ENCODE peak calls at places on chromosomes 5 and 9, in six cellular contexts. One of them, this sample, is unnamed.

GRCh38 chr9:136482046-136482792 is 621 bp downstream of the SEC16A start:
- DNase-seq in GM13977: no peak
- DNase-seq in spleen: no peak
- DNase-seq in natural killer cell: no peak
- DNase-seq in esophagus squamous epithelium: no peak
- DNase-seq in PC-3: peak; percentile 9
- DNase-seq in this sample: no peak

GRCh38 chr9:35342221-35342620 is 147.7 kb upstream of the RUSC2 start:
- DNase-seq in PC-3: no peak
- DNase-seq in esophagus squamous epithelium: no peak
- DNase-seq in GM13977: no peak
- DNase-seq in spleen: no peak
- DNase-seq in natural killer cell: no peak
- DNase-seq in this sample: no peak

GRCh38 chr9:135577256-135577655 is 15.7 kb downstream of the PAEP start:
- DNase-seq in natural killer cell: no peak
- DNase-seq in GM13977: no peak
- DNase-seq in esophagus squamous epithelium: no peak
- DNase-seq in PC-3: no peak
- DNase-seq in spleen: no peak
- DNase-seq in this sample: no peak

GRCh38 chr9:115398313-115398650 is 280.3 kb upstream of the TNC start:
- DNase-seq in spleen: no peak
- DNase-seq in natural killer cell: no peak
- DNase-seq in PC-3: no peak
- DNase-seq in GM13977: no peak
- DNase-seq in esophagus squamous epithelium: no peak
- DNase-seq in this sample: no peak

GRCh38 chr5:172792693-172793570 is 21.9 kb upstream of the DUSP1 start:
- DNase-seq in natural killer cell: no peak
- DNase-seq in spleen: no peak
- DNase-seq in esophagus squamous epithelium: no peak
- DNase-seq in GM13977: no peak
- DNase-seq in PC-3: no peak
- DNase-seq in this sample: no peak

GRCh38 chr5:50709471-50709870 is 43.0 kb downstream of the PARP8 start:
- DNase-seq in spleen: no peak
- DNase-seq in GM13977: no peak
- DNase-seq in PC-3: no peak
- DNase-seq in natural killer cell: no peak
- DNase-seq in esophagus squamous epithelium: no peak
- DNase-seq in this sample: no peak

GRCh38 chr5:39080597-39081204 is 6.5 kb upstream of the RICTOR start:
- DNase-seq in spleen: no peak
- DNase-seq in esophagus squamous epithelium: no peak
- DNase-seq in PC-3: peak; percentile 67
- DNase-seq in natural killer cell: peak; percentile 31
- DNase-seq in GM13977: peak; percentile 42
- DNase-seq in this sample: peak; percentile 66

GRCh38 chr5:133373121-133373870 is 239.0 kb downstream of the FSTL4 start:
- DNase-seq in GM13977: no peak
- DNase-seq in spleen: no peak
- DNase-seq in esophagus squamous epithelium: no peak
- DNase-seq in PC-3: no peak
- DNase-seq in natural killer cell: no peak
- DNase-seq in this sample: no peak

GRCh38 chr9:3186751-3187150 is 339.1 kb downstream of the RFX3 start:
- DNase-seq in esophagus squamous epithelium: no peak
- DNase-seq in PC-3: no peak
- DNase-seq in natural killer cell: no peak
- DNase-seq in spleen: no peak
- DNase-seq in GM13977: no peak
- DNase-seq in this sample: no peak

GRCh38 chr5:95730011-95730700 is 980 bp upstream of the RHOBTB3 start:
- DNase-seq in PC-3: no peak
- DNase-seq in spleen: no peak
- DNase-seq in natural killer cell: no peak
- DNase-seq in GM13977: no peak
- DNase-seq in esophagus squamous epithelium: no peak
- DNase-seq in this sample: no peak

GRCh38 chr5:66540078-66540477 is 56.1 kb upstream of the MAST4 start:
- DNase-seq in PC-3: no peak
- DNase-seq in natural killer cell: no peak
- DNase-seq in spleen: no peak
- DNase-seq in esophagus squamous epithelium: no peak
- DNase-seq in GM13977: no peak
- DNase-seq in this sample: no peak

GRCh38 chr9:36445800-36446361 is 45.8 kb upstream of the RNF38 start:
- DNase-seq in esophagus squamous epithelium: no peak
- DNase-seq in PC-3: no peak
- DNase-seq in natural killer cell: no peak
- DNase-seq in GM13977: no peak
- DNase-seq in spleen: no peak
- DNase-seq in this sample: no peak

GRCh38 chr5:50667079-50667652 is 729 bp downstream of the PARP8 start:
- DNase-seq in esophagus squamous epithelium: no peak
- DNase-seq in GM13977: peak; percentile 31
- DNase-seq in PC-3: no peak
- DNase-seq in spleen: peak; percentile 94
- DNase-seq in natural killer cell: no peak
- DNase-seq in this sample: peak; percentile 56

GRCh38 chr9:103798620-103799019 is 295.5 kb upstream of the SMC2 start:
- DNase-seq in GM13977: peak; percentile 43
- DNase-seq in esophagus squamous epithelium: no peak
- DNase-seq in spleen: no peak
- DNase-seq in PC-3: peak; percentile 43
- DNase-seq in natural killer cell: no peak
- DNase-seq in this sample: peak; percentile 4

GRCh38 chr9:18979367-18979766 is 53.6 kb downstream of the SAXO1 start:
- DNase-seq in spleen: no peak
- DNase-seq in natural killer cell: no peak
- DNase-seq in PC-3: peak; percentile 44
- DNase-seq in GM13977: no peak
- DNase-seq in esophagus squamous epithelium: no peak
- DNase-seq in this sample: no peak

GRCh38 chr9:14317667-14318255 is 3.8 kb upstream of the NFIB start:
- DNase-seq in spleen: no peak
- DNase-seq in esophagus squamous epithelium: no peak
- DNase-seq in PC-3: no peak
- DNase-seq in natural killer cell: no peak
- DNase-seq in GM13977: no peak
- DNase-seq in this sample: no peak

GRCh38 chr5:45205403-45205961 is 396.7 kb downstream of the MRPS30 start:
- DNase-seq in natural killer cell: no peak
- DNase-seq in PC-3: no peak
- DNase-seq in spleen: no peak
- DNase-seq in esophagus squamous epithelium: no peak
- DNase-seq in GM13977: no peak
- DNase-seq in this sample: no peak

GRCh38 chr9:112631313-112631712 is 86.6 kb downstream of the INIP start:
- DNase-seq in spleen: no peak
- DNase-seq in natural killer cell: no peak
- DNase-seq in PC-3: no peak
- DNase-seq in GM13977: no peak
- DNase-seq in esophagus squamous epithelium: no peak
- DNase-seq in this sample: no peak

GRCh38 chr5:124718376-124718775 is 28.1 kb downstream of the ZNF608 start:
- DNase-seq in natural killer cell: no peak
- DNase-seq in GM13977: no peak
- DNase-seq in PC-3: peak; percentile 6
- DNase-seq in spleen: no peak
- DNase-seq in esophagus squamous epithelium: no peak
- DNase-seq in this sample: no peak

GRCh38 chr5:174166231-174167079 is 120.9 kb downstream of the NSG2 start:
- DNase-seq in natural killer cell: no peak
- DNase-seq in PC-3: no peak
- DNase-seq in spleen: no peak
- DNase-seq in esophagus squamous epithelium: no peak
- DNase-seq in GM13977: no peak
- DNase-seq in this sample: no peak

GRCh38 chr9:14312721-14313377 is 1.1 kb downstream of the NFIB start:
- DNase-seq in PC-3: peak; percentile 22
- DNase-seq in spleen: no peak
- DNase-seq in natural killer cell: no peak
- DNase-seq in esophagus squamous epithelium: no peak
- DNase-seq in GM13977: no peak
- DNase-seq in this sample: no peak

GRCh38 chr9:91781906-91782305 is 168.1 kb downstream of the ROR2 start:
- DNase-seq in GM13977: no peak
- DNase-seq in PC-3: no peak
- DNase-seq in natural killer cell: no peak
- DNase-seq in esophagus squamous epithelium: no peak
- DNase-seq in spleen: no peak
- DNase-seq in this sample: no peak

GRCh38 chr5:2755371-2755715 is 3.9 kb upstream of the IRX2 start:
- DNase-seq in esophagus squamous epithelium: no peak
- DNase-seq in natural killer cell: no peak
- DNase-seq in PC-3: no peak
- DNase-seq in spleen: no peak
- DNase-seq in GM13977: no peak
- DNase-seq in this sample: no peak

GRCh38 chr5:2753452-2754409 is 2.3 kb upstream of the IRX2 start:
- DNase-seq in GM13977: no peak
- DNase-seq in spleen: no peak
- DNase-seq in esophagus squamous epithelium: no peak
- DNase-seq in PC-3: no peak
- DNase-seq in natural killer cell: no peak
- DNase-seq in this sample: no peak

GRCh38 chr5:2755811-2756210 is 4.3 kb upstream of the IRX2 start:
- DNase-seq in GM13977: no peak
- DNase-seq in PC-3: no peak
- DNase-seq in spleen: no peak
- DNase-seq in esophagus squamous epithelium: no peak
- DNase-seq in natural killer cell: no peak
- DNase-seq in this sample: no peak

GRCh38 chr5:2756211-2756746 is 4.8 kb upstream of the IRX2 start:
- DNase-seq in esophagus squamous epithelium: no peak
- DNase-seq in PC-3: peak; percentile 70
- DNase-seq in natural killer cell: no peak
- DNase-seq in spleen: no peak
- DNase-seq in GM13977: no peak
- DNase-seq in this sample: no peak

DNA sequence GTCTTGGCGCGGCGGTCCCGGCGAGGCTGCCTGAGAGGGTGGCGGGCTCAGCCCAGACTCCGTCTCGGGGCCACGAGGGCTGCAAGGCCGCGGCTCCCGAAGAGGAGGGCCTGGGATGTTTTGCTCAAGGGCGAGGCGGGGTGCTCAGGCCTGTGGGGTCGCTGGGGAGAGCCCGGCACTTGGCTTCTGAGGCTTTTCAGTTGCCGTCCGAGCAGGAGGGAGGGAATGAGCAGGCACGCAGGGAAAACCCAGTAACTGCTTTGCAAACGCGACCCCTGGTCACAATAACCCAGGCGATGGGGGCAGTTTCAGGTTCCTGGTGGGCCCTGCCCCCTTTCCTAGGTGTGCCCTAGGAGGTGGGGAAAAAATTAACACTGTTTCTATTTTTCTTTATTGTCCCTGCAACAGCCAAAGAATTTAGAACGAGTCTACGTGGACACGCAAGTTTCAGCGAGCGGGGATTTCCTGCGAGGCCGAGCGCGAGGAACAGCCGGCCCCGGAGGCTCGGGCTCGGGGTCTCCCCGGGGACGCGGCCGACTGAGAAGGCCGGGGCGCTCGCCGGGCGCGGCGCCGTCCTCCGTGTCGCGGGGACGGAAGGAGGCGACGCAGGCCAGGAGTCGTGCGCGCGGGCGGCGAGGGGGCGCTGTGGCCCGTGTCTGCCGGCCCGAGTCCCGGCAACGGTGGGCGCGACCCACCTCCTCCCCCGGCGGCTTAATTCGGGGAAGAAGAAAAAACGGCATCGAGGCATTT is 3.3 kb upstream of the IRX2 start:
- DNase-seq in esophagus squamous epithelium: no peak
- DNase-seq in PC-3: no peak
- DNase-seq in GM13977: no peak
- DNase-seq in spleen: no peak
- DNase-seq in natural killer cell: no peak
- DNase-seq in this sample: no peak
- TF ChIP-seq CTCF in esophagus squamous epithelium: no peak
- TF ChIP-seq CTCF in PC-3: no peak
- TF ChIP-seq CTCF in GM13977: no peak
- TF ChIP-seq CTCF in spleen: no peak
- TF ChIP-seq CTCF in natural killer cell: no peak
- TF ChIP-seq CTCF in this sample: no peak

GRCh38 chr9:82570226-82570625 is 492.7 kb downstream of the RASEF start:
- DNase-seq in esophagus squamous epithelium: no peak
- DNase-seq in GM13977: no peak
- DNase-seq in natural killer cell: no peak
- DNase-seq in spleen: no peak
- DNase-seq in PC-3: no peak
- DNase-seq in this sample: no peak
- TF ChIP-seq CTCF in esophagus squamous epithelium: no peak
- TF ChIP-seq CTCF in GM13977: no peak
- TF ChIP-seq CTCF in natural killer cell: no peak
- TF ChIP-seq CTCF in spleen: no peak
- TF ChIP-seq CTCF in PC-3: peak; percentile 12
- TF ChIP-seq CTCF in this sample: no peak

GRCh38 chr9:123724211-123724831 is 205.6 kb downstream of the DENND1A start:
- DNase-seq in GM13977: no peak
- DNase-seq in natural killer cell: no peak
- DNase-seq in esophagus squamous epithelium: no peak
- DNase-seq in PC-3: no peak
- DNase-seq in spleen: no peak
- DNase-seq in this sample: no peak
- TF ChIP-seq CTCF in GM13977: peak; percentile 19
- TF ChIP-seq CTCF in natural killer cell: no peak
- TF ChIP-seq CTCF in esophagus squamous epithelium: no peak
- TF ChIP-seq CTCF in PC-3: no peak
- TF ChIP-seq CTCF in spleen: no peak
- TF ChIP-seq CTCF in this sample: no peak

DNA sequence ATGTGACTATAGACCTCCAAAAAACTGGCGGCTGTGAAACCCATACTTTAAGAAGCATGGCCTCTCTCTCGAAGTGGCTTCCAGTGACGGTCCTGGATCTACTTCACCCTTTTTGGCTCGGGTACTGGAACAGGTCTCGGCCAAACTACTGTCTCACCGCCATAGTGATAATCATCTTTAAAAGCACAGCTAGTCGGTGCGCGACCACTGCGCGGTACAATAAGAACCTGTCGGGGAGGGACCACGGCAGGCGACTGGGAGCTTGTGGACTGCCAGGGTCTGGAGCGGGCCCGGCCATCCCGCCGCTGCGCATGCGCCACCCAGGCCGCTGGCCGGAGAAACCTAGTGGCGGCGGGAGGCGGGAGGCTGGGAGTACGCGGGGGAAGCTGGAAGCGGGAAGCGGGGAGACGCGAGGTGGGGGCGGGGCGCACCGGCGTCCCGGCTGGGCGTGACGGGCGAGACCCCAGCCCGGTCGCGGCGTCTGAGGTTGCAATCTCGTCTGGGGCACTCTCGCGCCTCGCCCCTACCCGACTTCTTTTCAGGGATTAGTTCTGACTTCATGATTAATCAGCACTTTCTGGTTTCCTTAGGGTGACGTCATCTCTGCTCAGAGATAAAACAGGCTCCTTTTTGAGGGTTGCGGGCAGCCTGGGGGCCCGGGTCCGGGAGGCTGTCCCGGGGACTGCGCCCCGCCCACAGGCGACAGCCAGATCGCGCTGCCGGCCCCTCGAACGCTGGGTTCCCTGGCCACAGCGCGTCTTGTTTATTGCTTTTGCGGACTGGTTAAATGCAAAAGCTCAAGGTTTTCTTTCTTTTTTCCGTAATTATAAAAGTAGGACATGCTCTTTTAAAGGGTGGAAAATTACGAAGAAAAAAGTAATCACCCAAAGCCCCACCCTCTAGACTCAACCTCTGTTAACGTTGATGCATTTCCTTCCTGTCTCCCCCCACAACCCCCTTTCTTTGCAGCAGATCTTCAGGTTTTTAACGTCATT is 266.8 kb downstream of the CWC27 start:
- DNase-seq in spleen: peak; percentile 93
- DNase-seq in PC-3: peak; percentile 80
- DNase-seq in esophagus squamous epithelium: peak; percentile 32
- DNase-seq in GM13977: peak; percentile 90
- DNase-seq in natural killer cell: peak; percentile 71
- DNase-seq in this sample: peak; percentile 93
- TF ChIP-seq CTCF in spleen: no peak
- TF ChIP-seq CTCF in PC-3: no peak
- TF ChIP-seq CTCF in esophagus squamous epithelium: no peak
- TF ChIP-seq CTCF in GM13977: no peak
- TF ChIP-seq CTCF in natural killer cell: no peak
- TF ChIP-seq CTCF in this sample: no peak